ENCODE peak calls at places on chromosomes 3 and 15, in four cellular contexts. One of them, this sample, is unnamed.

GRCh38 chr15:69200773-69201745 is 40.6 kb downstream of the GLCE start:
- DNase-seq in glutamatergic neuron: no peak
- DNase-seq in HT1080: no peak
- DNase-seq in kidney epithelial cell: no peak
- DNase-seq in this sample: no peak

GRCh38 chr3:142209655-142210054 is 15.7 kb downstream of the GK5 start:
- DNase-seq in HT1080: peak; percentile 34
- DNase-seq in kidney epithelial cell: no peak
- DNase-seq in glutamatergic neuron: no peak
- DNase-seq in this sample: no peak

GRCh38 chr3:189148090-189148507 is 23.7 kb upstream of the TPRG1 start:
- DNase-seq in kidney epithelial cell: no peak
- DNase-seq in HT1080: peak; percentile 73
- DNase-seq in glutamatergic neuron: peak; percentile 67
- DNase-seq in this sample: no peak

GRCh38 chr3:186932281-186933181 is 2.2 kb downstream of the ST6GAL1 start:
- DNase-seq in glutamatergic neuron: no peak
- DNase-seq in kidney epithelial cell: no peak
- DNase-seq in HT1080: no peak
- DNase-seq in this sample: no peak

GRCh38 chr15:67064607-67065530 is 533 bp upstream of the SMAD3 start:
- DNase-seq in glutamatergic neuron: peak; percentile 51
- DNase-seq in kidney epithelial cell: no peak
- DNase-seq in HT1080: no peak
- DNase-seq in this sample: no peak

GRCh38 chr3:195849322-195850074 is 37.8 kb upstream of the MUC4 start:
- DNase-seq in glutamatergic neuron: no peak
- DNase-seq in HT1080: no peak
- DNase-seq in kidney epithelial cell: no peak
- DNase-seq in this sample: no peak

GRCh38 chr3:144361002-144361401 is 389.4 kb downstream of the DIPK2A start:
- DNase-seq in kidney epithelial cell: no peak
- DNase-seq in HT1080: no peak
- DNase-seq in glutamatergic neuron: no peak
- DNase-seq in this sample: peak; percentile 17

GRCh38 chr3:24670871-24671270 is 176.2 kb upstream of the THRB start:
- DNase-seq in HT1080: no peak
- DNase-seq in kidney epithelial cell: no peak
- DNase-seq in glutamatergic neuron: no peak
- DNase-seq in this sample: no peak

GRCh38 chr3:4581040-4581439 is 87.9 kb downstream of the ITPR1 start:
- DNase-seq in kidney epithelial cell: no peak
- DNase-seq in glutamatergic neuron: no peak
- DNase-seq in HT1080: no peak
- DNase-seq in this sample: no peak

GRCh38 chr3:16174389-16174788 is at the start of gene GALNT15:
- DNase-seq in glutamatergic neuron: peak; percentile 38
- DNase-seq in kidney epithelial cell: peak; percentile 47
- DNase-seq in HT1080: peak; percentile 75
- DNase-seq in this sample: no peak

GRCh38 chr3:127112796-127113570 is 79.9 kb upstream of the PRR23E start:
- DNase-seq in HT1080: no peak
- DNase-seq in glutamatergic neuron: no peak
- DNase-seq in kidney epithelial cell: no peak
- DNase-seq in this sample: no peak

GRCh38 chr15:31472636-31473383 is 146.2 kb downstream of the KLF13 start:
- DNase-seq in HT1080: peak; percentile 23
- DNase-seq in glutamatergic neuron: no peak
- DNase-seq in kidney epithelial cell: no peak
- DNase-seq in this sample: no peak

GRCh38 chr3:55484191-55484644 is 2.9 kb downstream of the WNT5A start:
- DNase-seq in glutamatergic neuron: no peak
- DNase-seq in kidney epithelial cell: no peak
- DNase-seq in HT1080: no peak
- DNase-seq in this sample: no peak

GRCh38 chr15:73403171-73403570 is 34.4 kb upstream of the HCN4 start:
- DNase-seq in HT1080: peak; percentile 3
- DNase-seq in glutamatergic neuron: no peak
- DNase-seq in kidney epithelial cell: no peak
- DNase-seq in this sample: no peak

GRCh38 chr3:78957456-78957855 is 810.3 kb downstream of the ROBO1 start:
- DNase-seq in glutamatergic neuron: no peak
- DNase-seq in HT1080: no peak
- DNase-seq in kidney epithelial cell: no peak
- DNase-seq in this sample: no peak

GRCh38 chr15:88215249-88215648 is 41.3 kb downstream of the NTRK3 start:
- DNase-seq in glutamatergic neuron: no peak
- DNase-seq in HT1080: no peak
- DNase-seq in kidney epithelial cell: no peak
- DNase-seq in this sample: no peak